ENCODE peak calls at places on chromosome 5, in nine cellular contexts. K is adrenal gland, J is endothelial cell of umbilical vein, P is vagina, T is tibial nerve, S is H54, M is stomach, D is uterus, X is GM12891. N is an unnamed sample.

GRCh38 chr5:170632985-170633234 is 129.1 kb downstream of the KCNIP1 start:
- DNase-seq in K (peak), J (no peak), P (no peak), T (peak), S (no peak), M (peak), D (peak), X (peak), N (no peak)

GRCh38 chr5:129807162-129807814 is 59.4 kb downstream of the MINAR2 start:
- DNase-seq in K (no peak), J (no peak), P (no peak), T (no peak), S (no peak), M (no peak), D (no peak), X (no peak), N (no peak)

GRCh38 chr5:78003914-78004313 is 227.8 kb upstream of the TBCA start:
- DNase-seq in K (no peak), J (no peak), P (no peak), T (no peak), S (no peak), M (no peak), D (no peak), X (no peak), N (no peak)

GRCh38 chr5:33439905-33440481 is 772 bp upstream of the TARS1 start:
- DNase-seq in K (no peak), J (no peak), P (no peak), T (no peak), S (no peak), M (no peak), D (no peak), X (no peak), N (no peak)

GRCh38 chr5:172747471-172747870 is 23.5 kb downstream of the DUSP1 start:
- DNase-seq in K (no peak), J (no peak), P (no peak), T (no peak), S (no peak), M (no peak), D (no peak), X (no peak), N (no peak)

GRCh38 chr5:20606006-20606405 is 618.0 kb upstream of the CDH18 start:
- DNase-seq in K (no peak), J (no peak), P (no peak), T (no peak), S (no peak), M (no peak), D (no peak), X (no peak), N (no peak)

GRCh38 chr5:91419136-91419535 is 36.0 kb upstream of the ARRDC3 start:
- DNase-seq in K (no peak), J (no peak), P (no peak), T (no peak), S (no peak), M (no peak), D (no peak), X (no peak), N (peak)

GRCh38 chr5:72788851-72789505 is 27.5 kb upstream of the TNPO1 start:
- DNase-seq in K (no peak), J (no peak), P (no peak), T (no peak), S (no peak), M (no peak), D (no peak), X (no peak), N (no peak)

GRCh38 chr5:108521841-108522506 is 140.1 kb upstream of the FBXL17 start:
- DNase-seq in K (peak), J (peak), P (no peak), T (peak), S (peak), M (no peak), D (no peak), X (no peak), N (peak)

GRCh38 chr5:108747111-108748009 is at the start of gene FER:
- DNase-seq in K (peak), J (peak), P (no peak), T (peak), S (peak), M (no peak), D (peak), X (no peak), N (peak)

GRCh38 chr5:169265888-169266287 is 35.1 kb downstream of the SLIT3 start:
- DNase-seq in K (no peak), J (peak), P (no peak), T (no peak), S (peak), M (no peak), D (no peak), X (no peak), N (no peak)

GRCh38 chr5:18745988-18746615 is 1111.8 kb downstream of the TAF11L14 start:
- DNase-seq in K (peak), J (peak), P (no peak), T (no peak), S (no peak), M (no peak), D (no peak), X (peak), N (peak)

GRCh38 chr5:78050888-78051287 is 243.6 kb downstream of the AP3B1 start:
- DNase-seq in K (no peak), J (peak), P (no peak), T (no peak), S (no peak), M (no peak), D (no peak), X (no peak), N (peak)

GRCh38 chr5:86986837-86987236 is 280.8 kb upstream of the RASA1 start:
- DNase-seq in K (no peak), J (no peak), P (no peak), T (no peak), S (no peak), M (no peak), D (no peak), X (no peak), N (no peak)

GRCh38 chr5:103804714-103805113 is 242.1 kb upstream of the NUDT12 start:
- DNase-seq in K (no peak), J (no peak), P (no peak), T (no peak), S (no peak), M (no peak), D (no peak), X (no peak), N (no peak)

GRCh38 chr5:167296680-167297079 is 994.8 kb upstream of the WWC1 start:
- DNase-seq in K (no peak), J (no peak), P (no peak), T (no peak), S (peak), M (no peak), D (no peak), X (no peak), N (no peak)

GRCh38 chr5:153358315-153358976 is 132.0 kb upstream of the GRIA1 start:
- DNase-seq in K (no peak), J (no peak), P (no peak), T (no peak), S (no peak), M (no peak), D (no peak), X (no peak), N (no peak)

GRCh38 chr5:17443333-17444125 is 54.5 kb upstream of the TAF11L2 start:
- DNase-seq in K (peak), J (no peak), P (no peak), T (no peak), S (no peak), M (peak), D (no peak), X (no peak), N (no peak)

GRCh38 chr5:148352696-148353095 is 17.3 kb downstream of the SPINK9 start:
- DNase-seq in K (no peak), J (no peak), P (no peak), T (no peak), S (no peak), M (no peak), D (no peak), X (no peak), N (no peak)

GRCh38 chr5:51987679-51988209 is 604.5 kb downstream of the ISL1 start:
- DNase-seq in K (no peak), J (no peak), P (no peak), T (no peak), S (no peak), M (no peak), D (no peak), X (no peak), N (no peak)

GRCh38 chr5:135693371-135693955 is 114.7 kb upstream of the CXCL14 start:
- DNase-seq in K (no peak), J (no peak), P (peak), T (no peak), S (no peak), M (no peak), D (no peak), X (no peak), N (no peak)

GRCh38 chr5:127358274-127358673 is 67.7 kb downstream of the MEGF10 start:
- DNase-seq in K (no peak), J (peak), P (no peak), T (no peak), S (peak), M (no peak), D (no peak), X (no peak), N (no peak)

GRCh38 chr5:11234501-11234911 is 473.5 kb upstream of the DAP start:
- DNase-seq in K (no peak), J (no peak), P (no peak), T (no peak), S (no peak), M (no peak), D (peak), X (no peak), N (no peak)

GRCh38 chr5:68074048-68074632 is 141.4 kb upstream of the PIK3R1 start:
- DNase-seq in K (peak), J (no peak), P (no peak), T (peak), S (no peak), M (peak), D (peak), X (no peak), N (peak)

GRCh38 chr5:148807845-148808244 is 18.6 kb upstream of the ADRB2 start:
- DNase-seq in K (no peak), J (no peak), P (no peak), T (no peak), S (no peak), M (no peak), D (no peak), X (no peak), N (peak)

GRCh38 chr5:36660397-36661049 is 54.1 kb downstream of the SLC1A3 start:
- DNase-seq in K (no peak), J (no peak), P (no peak), T (no peak), S (no peak), M (no peak), D (no peak), X (no peak), N (no peak)

GRCh38 chr5:15510092-15510491 is 10.1 kb downstream of the FBXL7 start:
- DNase-seq in K (no peak), J (no peak), P (no peak), T (no peak), S (no peak), M (no peak), D (no peak), X (no peak), N (no peak)

GRCh38 chr5:110441035-110441434 is 285.4 kb downstream of the TMEM232 start:
- DNase-seq in K (no peak), J (no peak), P (no peak), T (no peak), S (peak), M (no peak), D (no peak), X (no peak), N (peak)

GRCh38 chr5:180673371-180674252 is 24.2 kb upstream of the FLT4 start:
- DNase-seq in K (no peak), J (no peak), P (peak), T (no peak), S (no peak), M (no peak), D (no peak), X (no peak), N (peak)

GRCh38 chr5:859391-859790 is 8.6 kb upstream of the ZDHHC11 start:
- DNase-seq in K (no peak), J (no peak), P (no peak), T (no peak), S (no peak), M (no peak), D (no peak), X (no peak), N (no peak)

GRCh38 chr5:104088876-104089778 is 526.5 kb upstream of the NUDT12 start:
- DNase-seq in K (no peak), J (no peak), P (no peak), T (no peak), S (peak), M (no peak), D (no peak), X (no peak), N (no peak)

GRCh38 chr5:103894882-103895281 is 332.3 kb upstream of the NUDT12 start:
- DNase-seq in K (no peak), J (no peak), P (no peak), T (no peak), S (no peak), M (no peak), D (no peak), X (no peak), N (no peak)

GRCh38 chr5:81303563-81303962 is 2.2 kb downstream of the ZCCHC9 start:
- DNase-seq in K (no peak), J (no peak), P (no peak), T (no peak), S (peak), M (no peak), D (no peak), X (no peak), N (no peak)

GRCh38 chr5:77987331-77987730 is 211.2 kb upstream of the TBCA start:
- DNase-seq in K (no peak), J (no peak), P (no peak), T (no peak), S (no peak), M (no peak), D (no peak), X (no peak), N (peak)

GRCh38 chr5:28862860-28863196 is 1824.4 kb upstream of the CDH9 start:
- DNase-seq in K (no peak), J (no peak), P (no peak), T (no peak), S (no peak), M (no peak), D (no peak), X (no peak), N (no peak)

GRCh38 chr5:134545070-134545868 is 19.8 kb downstream of the JADE2 start:
- DNase-seq in K (no peak), J (no peak), P (no peak), T (peak), S (no peak), M (no peak), D (peak), X (no peak), N (no peak)

DNA sequence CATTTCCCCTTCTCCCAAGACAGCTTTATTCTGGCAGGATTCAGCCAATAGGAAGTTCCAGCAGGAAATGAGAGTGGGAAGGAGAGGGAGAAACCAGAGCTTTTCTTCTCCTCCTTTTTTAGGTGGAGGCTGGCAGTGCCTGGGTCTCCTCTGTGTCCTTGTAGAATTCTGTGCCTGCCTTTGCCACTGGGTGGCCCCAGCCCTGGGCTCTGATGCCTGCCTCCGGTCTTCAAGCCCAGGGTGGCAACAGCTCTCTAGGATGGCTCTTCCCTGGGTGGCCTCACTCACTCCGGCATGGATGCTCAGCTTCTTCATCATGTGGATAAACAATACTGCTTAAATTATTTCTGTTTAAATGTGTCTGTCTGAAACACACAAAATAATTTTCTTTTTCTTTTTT is 694.8 kb downstream of the SEMA5A start:
- DNase-seq in K (no peak), J (no peak), P (no peak), T (no peak), S (no peak), M (no peak), D (no peak), X (no peak), N (no peak)
- TF ChIP-seq POLR2A in K (no peak), J (no peak), P (no peak), T (no peak), S (no peak), M (no peak), D (no peak), X (no peak), N (no peak)

GRCh38 chr5:154406826-154407225 is 39.0 kb upstream of the SAP30L start:
- DNase-seq in K (no peak), J (no peak), P (no peak), T (no peak), S (no peak), M (no peak), D (no peak), X (no peak), N (no peak)

GRCh38 chr5:154403234-154403633 is 42.6 kb upstream of the SAP30L start:
- DNase-seq in K (no peak), J (no peak), P (no peak), T (no peak), S (no peak), M (no peak), D (no peak), X (no peak), N (no peak)

GRCh38 chr5:154406231-154406630 is 39.6 kb upstream of the SAP30L start:
- DNase-seq in K (no peak), J (no peak), P (no peak), T (no peak), S (no peak), M (no peak), D (no peak), X (no peak), N (no peak)

GRCh38 chr5:154403776-154404387 is 41.9 kb upstream of the SAP30L start:
- DNase-seq in K (no peak), J (no peak), P (no peak), T (no peak), S (no peak), M (no peak), D (no peak), X (no peak), N (no peak)

DNA sequence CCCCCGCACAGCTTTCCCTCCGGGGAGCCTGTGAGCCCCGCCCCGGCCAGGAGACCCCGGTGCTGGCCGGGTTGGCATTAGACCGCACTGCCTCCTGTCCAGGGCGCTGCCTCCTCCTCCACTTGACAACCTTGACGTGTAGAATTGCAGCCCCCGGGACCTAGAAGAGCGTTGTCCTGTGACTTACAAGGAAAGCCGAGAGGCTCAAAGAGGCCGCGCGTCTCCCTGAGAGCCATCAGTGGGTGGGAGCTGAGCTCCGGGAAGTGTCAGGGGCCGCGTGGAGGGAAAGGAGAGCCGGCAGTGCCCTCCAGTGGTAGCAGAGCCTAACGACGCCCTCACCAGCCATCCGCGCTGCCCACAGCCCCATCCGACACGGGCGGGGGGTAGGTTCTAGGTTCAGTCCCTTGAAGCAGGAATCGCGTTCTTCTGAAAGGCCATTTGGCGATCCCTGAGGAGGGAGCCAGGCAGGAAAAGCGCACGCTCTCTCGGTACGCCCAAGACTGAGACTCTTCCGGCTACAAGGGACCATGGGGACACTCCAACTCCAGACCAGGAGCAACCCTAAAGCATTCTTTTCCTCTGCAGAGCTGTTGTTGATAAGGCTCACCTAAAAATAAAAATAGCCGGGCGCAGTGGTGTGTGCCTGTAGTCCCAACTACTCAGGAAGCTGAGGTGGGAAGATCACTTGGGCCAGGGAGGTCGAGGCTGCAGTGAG is 40.6 kb upstream of the SAP30L start:
- DNase-seq in K (peak), J (peak), P (no peak), T (peak), S (peak), M (peak), D (peak), X (peak), N (peak)
- TF ChIP-seq POLR2A in K (no peak), J (no peak), P (no peak), T (no peak), S (no peak), M (no peak), D (no peak), X (no peak), N (no peak)

DNA sequence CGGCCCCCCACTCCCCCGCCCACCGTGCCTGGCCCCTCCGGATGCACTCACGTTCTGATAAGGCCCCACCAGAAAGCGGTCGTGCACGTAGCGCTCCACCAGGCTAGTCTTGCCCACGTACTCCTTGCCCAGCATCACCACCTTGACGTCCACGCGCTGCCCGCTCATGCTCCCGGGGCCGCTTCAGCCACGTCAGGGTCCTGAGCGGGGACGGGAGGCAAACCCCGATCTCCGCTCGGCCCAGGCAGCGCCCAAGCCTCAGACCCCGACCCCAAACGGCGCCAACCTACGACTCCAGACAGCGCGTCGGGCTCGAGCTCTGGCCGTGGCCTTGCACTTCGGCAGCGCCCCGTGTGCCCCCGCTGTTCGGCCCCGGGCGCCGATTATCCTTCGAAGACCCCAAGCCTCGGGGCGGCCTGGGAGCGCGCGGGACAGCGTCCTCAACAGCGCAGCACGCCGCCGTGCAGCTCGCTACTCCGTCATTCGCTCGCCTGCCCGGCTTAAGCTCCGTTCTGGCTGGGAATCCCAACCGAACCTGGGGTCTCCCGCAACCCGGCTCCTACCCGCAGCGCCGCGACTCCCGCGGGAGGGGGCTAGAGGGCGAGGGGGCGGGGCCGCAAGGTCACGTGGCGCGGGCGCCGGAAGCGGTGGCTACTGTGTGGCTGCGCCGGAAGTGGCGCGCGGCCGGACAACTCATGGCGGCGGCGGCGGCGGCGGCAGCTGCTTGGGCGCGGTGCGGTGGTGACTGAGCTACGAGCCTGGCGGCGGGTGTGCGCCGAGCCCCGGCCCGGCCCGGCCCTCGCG is at the start of the genes PRELID1 and RAB24:
- DNase-seq in K (peak), J (peak), P (no peak), T (peak), S (peak), M (peak), D (peak), X (peak), N (peak)
- TF ChIP-seq POLR2A in K (peak), J (peak), P (peak), T (peak), S (peak), M (no peak), D (peak), X (peak), N (peak)

DNA sequence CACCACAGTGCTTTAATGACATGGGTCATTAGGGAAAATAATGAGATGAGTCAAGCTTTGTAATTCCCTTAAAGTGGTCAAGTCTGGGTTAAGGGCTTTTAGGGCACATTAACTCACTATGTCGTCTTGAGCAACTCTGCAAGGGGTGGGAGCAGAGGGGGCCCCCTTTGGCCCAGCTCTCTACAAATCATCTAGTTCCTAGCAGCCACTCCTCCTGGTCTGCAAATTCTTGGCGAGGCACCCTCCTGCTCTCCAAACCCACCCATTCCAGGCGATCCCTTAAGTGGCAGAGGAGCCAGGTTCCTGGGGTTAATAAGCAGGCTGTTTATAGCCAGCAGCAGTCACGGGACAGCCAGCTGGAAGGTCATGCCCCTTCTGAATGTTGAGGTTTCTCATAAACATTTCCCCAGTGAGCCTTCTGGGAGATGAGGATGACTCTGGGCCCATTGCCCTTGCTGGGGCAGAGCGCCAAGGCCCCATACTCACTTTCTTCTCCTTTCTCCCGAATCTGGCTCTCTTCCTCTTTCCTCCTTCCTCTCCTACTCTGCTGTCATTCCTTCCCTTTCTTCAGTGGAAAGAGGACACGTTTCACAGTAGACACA is 14.3 kb upstream of the GPX3 start:
- DNase-seq in K (peak), J (peak), P (peak), T (peak), S (no peak), M (peak), D (peak), X (no peak), N (no peak)
- TF ChIP-seq POLR2A in K (no peak), J (no peak), P (no peak), T (peak), S (no peak), M (no peak), D (no peak), X (no peak), N (no peak)

GRCh38 chr5:159773062-159773924 is 143.0 kb upstream of the ADRA1B start:
- DNase-seq in K (peak), J (peak), P (peak), T (peak), S (peak), M (peak), D (peak), X (peak), N (peak)
- TF ChIP-seq POLR2A in K (no peak), J (no peak), P (no peak), T (no peak), S (no peak), M (no peak), D (peak), X (no peak), N (no peak)